ENCODE peak calls at places on chromosomes 7 and 10, in nine cellular contexts. One of them, this sample, is unnamed.

GRCh38 chr10:33134011-33134751 is 176.2 kb upstream of the ITGB1 start:
- DNase-seq in foreskin fibroblast: peak; percentile 89
- DNase-seq in AG04450: no peak
- DNase-seq in cardiac fibroblast: peak; percentile 84
- DNase-seq in mesothelial cell of epicardium: no peak
- DNase-seq in foreskin melanocyte: no peak
- DNase-seq in heart right ventricle: no peak
- DNase-seq in DMS53: peak; percentile 99
- DNase-seq in stimulated activated CD4-positive, alpha-beta T cell treated with anti-CD3 and anti-CD28 coated beads, Interleukin-2, amount 100 ng/mL, for 4 hours: peak; percentile 83
- DNase-seq in this sample: peak; percentile 57

GRCh38 chr7:1112109-1112508 is 24.2 kb downstream of the GPER1 start:
- DNase-seq in mesothelial cell of epicardium: no peak
- DNase-seq in foreskin melanocyte: no peak
- DNase-seq in stimulated activated CD4-positive, alpha-beta T cell treated with anti-CD3 and anti-CD28 coated beads, Interleukin-2, amount 100 ng/mL, for 4 hours: no peak
- DNase-seq in AG04450: no peak
- DNase-seq in DMS53: no peak
- DNase-seq in foreskin fibroblast: no peak
- DNase-seq in heart right ventricle: no peak
- DNase-seq in cardiac fibroblast: no peak
- DNase-seq in this sample: no peak

GRCh38 chr10:68403701-68404100 is 3.4 kb downstream of the RUFY2 start:
- DNase-seq in DMS53: peak; percentile 15
- DNase-seq in cardiac fibroblast: no peak
- DNase-seq in foreskin fibroblast: no peak
- DNase-seq in foreskin melanocyte: no peak
- DNase-seq in stimulated activated CD4-positive, alpha-beta T cell treated with anti-CD3 and anti-CD28 coated beads, Interleukin-2, amount 100 ng/mL, for 4 hours: no peak
- DNase-seq in mesothelial cell of epicardium: no peak
- DNase-seq in AG04450: no peak
- DNase-seq in heart right ventricle: no peak
- DNase-seq in this sample: no peak

GRCh38 chr10:22550732-22551131 is 163.6 kb downstream of the PIP4K2A start:
- DNase-seq in foreskin fibroblast: no peak
- DNase-seq in AG04450: no peak
- DNase-seq in heart right ventricle: peak; percentile 46
- DNase-seq in DMS53: peak; percentile 66
- DNase-seq in foreskin melanocyte: no peak
- DNase-seq in cardiac fibroblast: peak; percentile 47
- DNase-seq in mesothelial cell of epicardium: peak; percentile 44
- DNase-seq in stimulated activated CD4-positive, alpha-beta T cell treated with anti-CD3 and anti-CD28 coated beads, Interleukin-2, amount 100 ng/mL, for 4 hours: peak; percentile 48
- DNase-seq in this sample: no peak

GRCh38 chr7:15801041-15801440 is 114.6 kb upstream of the MEOX2 start:
- DNase-seq in foreskin melanocyte: no peak
- DNase-seq in DMS53: no peak
- DNase-seq in AG04450: no peak
- DNase-seq in stimulated activated CD4-positive, alpha-beta T cell treated with anti-CD3 and anti-CD28 coated beads, Interleukin-2, amount 100 ng/mL, for 4 hours: no peak
- DNase-seq in cardiac fibroblast: no peak
- DNase-seq in heart right ventricle: no peak
- DNase-seq in foreskin fibroblast: no peak
- DNase-seq in mesothelial cell of epicardium: no peak
- DNase-seq in this sample: no peak

GRCh38 chr10:14358886-14359573 is 28.3 kb upstream of the FRMD4A start:
- DNase-seq in cardiac fibroblast: no peak
- DNase-seq in foreskin fibroblast: no peak
- DNase-seq in AG04450: no peak
- DNase-seq in DMS53: no peak
- DNase-seq in mesothelial cell of epicardium: no peak
- DNase-seq in stimulated activated CD4-positive, alpha-beta T cell treated with anti-CD3 and anti-CD28 coated beads, Interleukin-2, amount 100 ng/mL, for 4 hours: no peak
- DNase-seq in heart right ventricle: no peak
- DNase-seq in foreskin melanocyte: no peak
- DNase-seq in this sample: no peak

GRCh38 chr10:79392506-79393176 is 45.4 kb downstream of the PPIF start:
- DNase-seq in heart right ventricle: peak; percentile 18
- DNase-seq in mesothelial cell of epicardium: no peak
- DNase-seq in DMS53: no peak
- DNase-seq in foreskin melanocyte: no peak
- DNase-seq in foreskin fibroblast: no peak
- DNase-seq in stimulated activated CD4-positive, alpha-beta T cell treated with anti-CD3 and anti-CD28 coated beads, Interleukin-2, amount 100 ng/mL, for 4 hours: no peak
- DNase-seq in AG04450: no peak
- DNase-seq in cardiac fibroblast: no peak
- DNase-seq in this sample: no peak

GRCh38 chr10:99369551-99369950 is 40.4 kb downstream of the CNNM1 start:
- DNase-seq in heart right ventricle: no peak
- DNase-seq in stimulated activated CD4-positive, alpha-beta T cell treated with anti-CD3 and anti-CD28 coated beads, Interleukin-2, amount 100 ng/mL, for 4 hours: no peak
- DNase-seq in cardiac fibroblast: no peak
- DNase-seq in mesothelial cell of epicardium: no peak
- DNase-seq in foreskin fibroblast: peak; percentile 68
- DNase-seq in foreskin melanocyte: no peak
- DNase-seq in AG04450: no peak
- DNase-seq in DMS53: no peak
- DNase-seq in this sample: no peak

GRCh38 chr10:63703740-63704345 is 182.6 kb downstream of the REEP3 start:
- DNase-seq in DMS53: peak; percentile 87
- DNase-seq in AG04450: no peak
- DNase-seq in foreskin fibroblast: no peak
- DNase-seq in mesothelial cell of epicardium: no peak
- DNase-seq in foreskin melanocyte: no peak
- DNase-seq in cardiac fibroblast: no peak
- DNase-seq in stimulated activated CD4-positive, alpha-beta T cell treated with anti-CD3 and anti-CD28 coated beads, Interleukin-2, amount 100 ng/mL, for 4 hours: no peak
- DNase-seq in heart right ventricle: no peak
- DNase-seq in this sample: no peak

GRCh38 chr7:77525231-77525630 is 11.9 kb upstream of the PTPN12 start:
- DNase-seq in stimulated activated CD4-positive, alpha-beta T cell treated with anti-CD3 and anti-CD28 coated beads, Interleukin-2, amount 100 ng/mL, for 4 hours: no peak
- DNase-seq in foreskin melanocyte: no peak
- DNase-seq in heart right ventricle: no peak
- DNase-seq in cardiac fibroblast: peak; percentile 47
- DNase-seq in DMS53: no peak
- DNase-seq in mesothelial cell of epicardium: no peak
- DNase-seq in foreskin fibroblast: no peak
- DNase-seq in AG04450: no peak
- DNase-seq in this sample: no peak

GRCh38 chr7:68865351-68865885 is 732.9 kb upstream of the AUTS2 start:
- DNase-seq in foreskin fibroblast: no peak
- DNase-seq in mesothelial cell of epicardium: no peak
- DNase-seq in cardiac fibroblast: no peak
- DNase-seq in AG04450: no peak
- DNase-seq in foreskin melanocyte: no peak
- DNase-seq in DMS53: no peak
- DNase-seq in heart right ventricle: no peak
- DNase-seq in stimulated activated CD4-positive, alpha-beta T cell treated with anti-CD3 and anti-CD28 coated beads, Interleukin-2, amount 100 ng/mL, for 4 hours: no peak
- DNase-seq in this sample: no peak

GRCh38 chr10:84329986-84330651 is 1.7 kb downstream of the CCSER2 start:
- DNase-seq in foreskin melanocyte: no peak
- DNase-seq in AG04450: no peak
- DNase-seq in cardiac fibroblast: no peak
- DNase-seq in foreskin fibroblast: no peak
- DNase-seq in mesothelial cell of epicardium: no peak
- DNase-seq in DMS53: peak; percentile 50
- DNase-seq in heart right ventricle: no peak
- DNase-seq in stimulated activated CD4-positive, alpha-beta T cell treated with anti-CD3 and anti-CD28 coated beads, Interleukin-2, amount 100 ng/mL, for 4 hours: no peak
- DNase-seq in this sample: peak; percentile 72

GRCh38 chr10:34985823-34986222 is 104.3 kb downstream of the CUL2 start:
- DNase-seq in cardiac fibroblast: peak; percentile 54
- DNase-seq in foreskin fibroblast: no peak
- DNase-seq in mesothelial cell of epicardium: no peak
- DNase-seq in AG04450: no peak
- DNase-seq in DMS53: peak; percentile 58
- DNase-seq in foreskin melanocyte: no peak
- DNase-seq in stimulated activated CD4-positive, alpha-beta T cell treated with anti-CD3 and anti-CD28 coated beads, Interleukin-2, amount 100 ng/mL, for 4 hours: no peak
- DNase-seq in heart right ventricle: no peak
- DNase-seq in this sample: no peak

GRCh38 chr10:62733654-62734293 is 70.7 kb upstream of the ADO start:
- DNase-seq in cardiac fibroblast: no peak
- DNase-seq in AG04450: no peak
- DNase-seq in mesothelial cell of epicardium: no peak
- DNase-seq in stimulated activated CD4-positive, alpha-beta T cell treated with anti-CD3 and anti-CD28 coated beads, Interleukin-2, amount 100 ng/mL, for 4 hours: no peak
- DNase-seq in DMS53: no peak
- DNase-seq in foreskin melanocyte: no peak
- DNase-seq in foreskin fibroblast: no peak
- DNase-seq in heart right ventricle: peak; percentile 14
- DNase-seq in this sample: no peak

GRCh38 chr7:76358053-76358477 is 726 bp downstream of the YWHAG start:
- DNase-seq in stimulated activated CD4-positive, alpha-beta T cell treated with anti-CD3 and anti-CD28 coated beads, Interleukin-2, amount 100 ng/mL, for 4 hours: peak; percentile 48
- DNase-seq in AG04450: no peak
- DNase-seq in foreskin fibroblast: no peak
- DNase-seq in mesothelial cell of epicardium: no peak
- DNase-seq in cardiac fibroblast: peak; percentile 33
- DNase-seq in foreskin melanocyte: peak; percentile 32
- DNase-seq in heart right ventricle: peak; percentile 68
- DNase-seq in DMS53: peak; percentile 86
- DNase-seq in this sample: no peak

GRCh38 chr7:4681922-4682620 is at the start of gene FOXK1:
- DNase-seq in AG04450: no peak
- DNase-seq in mesothelial cell of epicardium: peak; percentile 72
- DNase-seq in foreskin melanocyte: peak; percentile 49
- DNase-seq in DMS53: peak; percentile 85
- DNase-seq in heart right ventricle: peak; percentile 85
- DNase-seq in stimulated activated CD4-positive, alpha-beta T cell treated with anti-CD3 and anti-CD28 coated beads, Interleukin-2, amount 100 ng/mL, for 4 hours: peak; percentile 76
- DNase-seq in cardiac fibroblast: peak; percentile 60
- DNase-seq in foreskin fibroblast: peak; percentile 75
- DNase-seq in this sample: no peak

GRCh38 chr10:71545001-71545400 is 148.3 kb downstream of the CDH23 start:
- DNase-seq in AG04450: no peak
- DNase-seq in foreskin melanocyte: no peak
- DNase-seq in foreskin fibroblast: no peak
- DNase-seq in stimulated activated CD4-positive, alpha-beta T cell treated with anti-CD3 and anti-CD28 coated beads, Interleukin-2, amount 100 ng/mL, for 4 hours: no peak
- DNase-seq in mesothelial cell of epicardium: no peak
- DNase-seq in cardiac fibroblast: no peak
- DNase-seq in DMS53: no peak
- DNase-seq in heart right ventricle: no peak
- DNase-seq in this sample: no peak

GRCh38 chr10:28719789-28720436 is 42.6 kb downstream of the BAMBI start:
- DNase-seq in cardiac fibroblast: peak; percentile 51
- DNase-seq in DMS53: peak; percentile 22
- DNase-seq in foreskin melanocyte: no peak
- DNase-seq in mesothelial cell of epicardium: no peak
- DNase-seq in AG04450: peak; percentile 10
- DNase-seq in foreskin fibroblast: peak; percentile 23
- DNase-seq in stimulated activated CD4-positive, alpha-beta T cell treated with anti-CD3 and anti-CD28 coated beads, Interleukin-2, amount 100 ng/mL, for 4 hours: no peak
- DNase-seq in heart right ventricle: no peak
- DNase-seq in this sample: no peak

GRCh38 chr10:29056729-29057128 is 232.1 kb upstream of the LYZL1 start:
- DNase-seq in cardiac fibroblast: no peak
- DNase-seq in foreskin melanocyte: no peak
- DNase-seq in heart right ventricle: no peak
- DNase-seq in AG04450: no peak
- DNase-seq in stimulated activated CD4-positive, alpha-beta T cell treated with anti-CD3 and anti-CD28 coated beads, Interleukin-2, amount 100 ng/mL, for 4 hours: no peak
- DNase-seq in foreskin fibroblast: no peak
- DNase-seq in mesothelial cell of epicardium: no peak
- DNase-seq in DMS53: no peak
- DNase-seq in this sample: no peak

GRCh38 chr7:112708236-112708635 is 82.0 kb downstream of the TMEM168 start:
- DNase-seq in cardiac fibroblast: no peak
- DNase-seq in AG04450: no peak
- DNase-seq in foreskin melanocyte: no peak
- DNase-seq in heart right ventricle: no peak
- DNase-seq in stimulated activated CD4-positive, alpha-beta T cell treated with anti-CD3 and anti-CD28 coated beads, Interleukin-2, amount 100 ng/mL, for 4 hours: no peak
- DNase-seq in foreskin fibroblast: no peak
- DNase-seq in mesothelial cell of epicardium: no peak
- DNase-seq in DMS53: peak; percentile 13
- DNase-seq in this sample: no peak

GRCh38 chr10:93941603-93942002 is 47.8 kb downstream of the SLC35G1 start:
- DNase-seq in AG04450: no peak
- DNase-seq in foreskin melanocyte: no peak
- DNase-seq in foreskin fibroblast: no peak
- DNase-seq in DMS53: no peak
- DNase-seq in mesothelial cell of epicardium: no peak
- DNase-seq in heart right ventricle: no peak
- DNase-seq in stimulated activated CD4-positive, alpha-beta T cell treated with anti-CD3 and anti-CD28 coated beads, Interleukin-2, amount 100 ng/mL, for 4 hours: no peak
- DNase-seq in cardiac fibroblast: no peak
- DNase-seq in this sample: no peak

GRCh38 chr7:139950881-139951525 is 111.7 kb downstream of the PARP12 start:
- DNase-seq in DMS53: peak; percentile 97
- DNase-seq in foreskin melanocyte: no peak
- DNase-seq in foreskin fibroblast: no peak
- DNase-seq in cardiac fibroblast: no peak
- DNase-seq in mesothelial cell of epicardium: no peak
- DNase-seq in heart right ventricle: no peak
- DNase-seq in AG04450: no peak
- DNase-seq in stimulated activated CD4-positive, alpha-beta T cell treated with anti-CD3 and anti-CD28 coated beads, Interleukin-2, amount 100 ng/mL, for 4 hours: no peak
- DNase-seq in this sample: no peak

GRCh38 chr10:70832852-70833542 is 17.2 kb downstream of the SGPL1 start:
- DNase-seq in DMS53: no peak
- DNase-seq in AG04450: peak; percentile 55
- DNase-seq in mesothelial cell of epicardium: no peak
- DNase-seq in cardiac fibroblast: peak; percentile 96
- DNase-seq in stimulated activated CD4-positive, alpha-beta T cell treated with anti-CD3 and anti-CD28 coated beads, Interleukin-2, amount 100 ng/mL, for 4 hours: no peak
- DNase-seq in foreskin melanocyte: peak; percentile 44
- DNase-seq in heart right ventricle: no peak
- DNase-seq in foreskin fibroblast: peak; percentile 79
- DNase-seq in this sample: no peak

GRCh38 chr7:3453398-3453797 is 152.3 kb downstream of the SDK1 start:
- DNase-seq in heart right ventricle: no peak
- DNase-seq in stimulated activated CD4-positive, alpha-beta T cell treated with anti-CD3 and anti-CD28 coated beads, Interleukin-2, amount 100 ng/mL, for 4 hours: no peak
- DNase-seq in AG04450: no peak
- DNase-seq in mesothelial cell of epicardium: no peak
- DNase-seq in foreskin fibroblast: no peak
- DNase-seq in cardiac fibroblast: no peak
- DNase-seq in foreskin melanocyte: no peak
- DNase-seq in DMS53: no peak
- DNase-seq in this sample: no peak

GRCh38 chr10:18616337-18616736 is 35.0 kb downstream of the NSUN6 start:
- DNase-seq in cardiac fibroblast: peak; percentile 22
- DNase-seq in foreskin melanocyte: no peak
- DNase-seq in AG04450: no peak
- DNase-seq in foreskin fibroblast: no peak
- DNase-seq in stimulated activated CD4-positive, alpha-beta T cell treated with anti-CD3 and anti-CD28 coated beads, Interleukin-2, amount 100 ng/mL, for 4 hours: no peak
- DNase-seq in DMS53: peak; percentile 80
- DNase-seq in heart right ventricle: no peak
- DNase-seq in mesothelial cell of epicardium: no peak
- DNase-seq in this sample: no peak

GRCh38 chr10:91796332-91797076 is 1.7 kb upstream of the TNKS2 start:
- DNase-seq in stimulated activated CD4-positive, alpha-beta T cell treated with anti-CD3 and anti-CD28 coated beads, Interleukin-2, amount 100 ng/mL, for 4 hours: peak; percentile 37
- DNase-seq in DMS53: peak; percentile 61
- DNase-seq in AG04450: no peak
- DNase-seq in foreskin melanocyte: peak; percentile 7
- DNase-seq in heart right ventricle: peak; percentile 19
- DNase-seq in mesothelial cell of epicardium: no peak
- DNase-seq in foreskin fibroblast: no peak
- DNase-seq in cardiac fibroblast: no peak
- DNase-seq in this sample: peak; percentile 64

GRCh38 chr10:47364366-47364765 is 16.2 kb downstream of the RBP3 start:
- DNase-seq in foreskin melanocyte: no peak
- DNase-seq in heart right ventricle: no peak
- DNase-seq in AG04450: no peak
- DNase-seq in mesothelial cell of epicardium: no peak
- DNase-seq in stimulated activated CD4-positive, alpha-beta T cell treated with anti-CD3 and anti-CD28 coated beads, Interleukin-2, amount 100 ng/mL, for 4 hours: no peak
- DNase-seq in cardiac fibroblast: no peak
- DNase-seq in foreskin fibroblast: no peak
- DNase-seq in DMS53: peak; percentile 93
- DNase-seq in this sample: no peak

GRCh38 chr10:69572159-69573055 is 815 bp downstream of the NEUROG3 start:
- DNase-seq in heart right ventricle: no peak
- DNase-seq in mesothelial cell of epicardium: no peak
- DNase-seq in stimulated activated CD4-positive, alpha-beta T cell treated with anti-CD3 and anti-CD28 coated beads, Interleukin-2, amount 100 ng/mL, for 4 hours: peak; percentile 16
- DNase-seq in DMS53: peak; percentile 62
- DNase-seq in foreskin melanocyte: no peak
- DNase-seq in AG04450: no peak
- DNase-seq in foreskin fibroblast: no peak
- DNase-seq in cardiac fibroblast: peak; percentile 4
- DNase-seq in this sample: no peak

GRCh38 chr10:132543916-132544743 is 6.5 kb downstream of the INPP5A start:
- DNase-seq in mesothelial cell of epicardium: no peak
- DNase-seq in cardiac fibroblast: no peak
- DNase-seq in stimulated activated CD4-positive, alpha-beta T cell treated with anti-CD3 and anti-CD28 coated beads, Interleukin-2, amount 100 ng/mL, for 4 hours: no peak
- DNase-seq in DMS53: no peak
- DNase-seq in AG04450: no peak
- DNase-seq in foreskin fibroblast: no peak
- DNase-seq in foreskin melanocyte: no peak
- DNase-seq in heart right ventricle: no peak
- DNase-seq in this sample: no peak

GRCh38 chr10:14477408-14477710 is 146.6 kb upstream of the FRMD4A start:
- DNase-seq in cardiac fibroblast: peak; percentile 49
- DNase-seq in DMS53: no peak
- DNase-seq in AG04450: no peak
- DNase-seq in mesothelial cell of epicardium: no peak
- DNase-seq in foreskin fibroblast: no peak
- DNase-seq in stimulated activated CD4-positive, alpha-beta T cell treated with anti-CD3 and anti-CD28 coated beads, Interleukin-2, amount 100 ng/mL, for 4 hours: no peak
- DNase-seq in foreskin melanocyte: no peak
- DNase-seq in heart right ventricle: no peak
- DNase-seq in this sample: no peak

GRCh38 chr7:28662236-28662635 is 249.9 kb downstream of the CREB5 start:
- DNase-seq in mesothelial cell of epicardium: no peak
- DNase-seq in heart right ventricle: no peak
- DNase-seq in foreskin melanocyte: no peak
- DNase-seq in foreskin fibroblast: no peak
- DNase-seq in cardiac fibroblast: no peak
- DNase-seq in DMS53: no peak
- DNase-seq in AG04450: no peak
- DNase-seq in stimulated activated CD4-positive, alpha-beta T cell treated with anti-CD3 and anti-CD28 coated beads, Interleukin-2, amount 100 ng/mL, for 4 hours: no peak
- DNase-seq in this sample: no peak